ENCODE peak calls at places on chromosomes 7 and 10, in five cellular contexts. G, X, F, N and J are unnamed samples.
A peak's percentile ranks its signal among the peaks of the same experiment; 100 is the strongest.

GRCh38 chr10:60441515-60441914 is 51.8 kb upstream of the ANK3 start:
- DNase-seq in G (no peak), X (no peak), F (no peak), N (no peak), J (no peak)

GRCh38 chr7:25839084-25839769 is 312.8 kb upstream of the NFE2L3 start:
- DNase-seq in G (no peak), X (no peak), F (no peak), N (no peak), J (no peak)

GRCh38 chr7:82755705-82756551 is 312.4 kb upstream of the CACNA2D1 start:
- DNase-seq in G (no peak), X (no peak), F (peak; percentile 17), N (no peak), J (no peak)

GRCh38 chr7:109873296-109873695 is 1217.6 kb upstream of the LRRN3 start:
- DNase-seq in G (no peak), X (no peak), F (no peak), N (no peak), J (no peak)

GRCh38 chr10:72316748-72317435 is 37.8 kb downstream of the DNAJB12 start:
- DNase-seq in G (no peak), X (peak; percentile 94), F (no peak), N (peak; percentile 84), J (peak; percentile 90)

GRCh38 chr10:96637709-96638108 is 50.9 kb upstream of the TM9SF3 start:
- DNase-seq in G (no peak), X (no peak), F (no peak), N (no peak), J (no peak)

GRCh38 chr10:125257521-125258105 is 97.2 kb upstream of the CTBP2 start:
- DNase-seq in G (no peak), X (no peak), F (no peak), N (no peak), J (no peak)

GRCh38 chr10:21385996-21386620 is 139.4 kb downstream of the SKIDA1 start:
- DNase-seq in G (no peak), X (no peak), F (no peak), N (no peak), J (no peak)

GRCh38 chr10:14748471-14748870 is 26.2 kb downstream of the FAM107B start:
- DNase-seq in G (no peak), X (no peak), F (no peak), N (peak; percentile 27), J (no peak)

GRCh38 chr7:5088906-5089305 is 43.2 kb downstream of the RBAK start:
- DNase-seq in G (no peak), X (no peak), F (no peak), N (no peak), J (no peak)

GRCh38 chr7:20647908-20648776 is 32.7 kb downstream of the ABCB5 start:
- DNase-seq in G (no peak), X (no peak), F (peak; percentile 22), N (no peak), J (no peak)

GRCh38 chr10:44383749-44384600 is 922 bp downstream of the CXCL12 start:
- DNase-seq in G (peak; percentile 37), X (peak; percentile 76), F (peak; percentile 21), N (peak; percentile 50), J (peak; percentile 82)

GRCh38 chr10:130244928-130245495 is 108.8 kb downstream of the GLRX3 start:
- DNase-seq in G (no peak), X (no peak), F (no peak), N (no peak), J (no peak)

GRCh38 chr7:157596471-157596870 is 259.7 kb downstream of the DNAJB6 start:
- DNase-seq in G (peak; percentile 30), X (peak; percentile 44), F (no peak), N (no peak), J (peak; percentile 26)

GRCh38 chr10:47380341-47381215 is 3.5 kb downstream of the ZNF488 start:
- DNase-seq in G (no peak), X (peak; percentile 44), F (no peak), N (no peak), J (no peak)
- H3K4me1 ChIP-seq in G (peaks cover 4% of the 10 kb centered on the region), X (peaks cover 18% of the 10 kb centered on the region), F (peaks cover 18% of the 10 kb centered on the region), N (peaks cover 6% of the 10 kb centered on the region), J (no peaks in the 10 kb centered on the region)

DNA sequence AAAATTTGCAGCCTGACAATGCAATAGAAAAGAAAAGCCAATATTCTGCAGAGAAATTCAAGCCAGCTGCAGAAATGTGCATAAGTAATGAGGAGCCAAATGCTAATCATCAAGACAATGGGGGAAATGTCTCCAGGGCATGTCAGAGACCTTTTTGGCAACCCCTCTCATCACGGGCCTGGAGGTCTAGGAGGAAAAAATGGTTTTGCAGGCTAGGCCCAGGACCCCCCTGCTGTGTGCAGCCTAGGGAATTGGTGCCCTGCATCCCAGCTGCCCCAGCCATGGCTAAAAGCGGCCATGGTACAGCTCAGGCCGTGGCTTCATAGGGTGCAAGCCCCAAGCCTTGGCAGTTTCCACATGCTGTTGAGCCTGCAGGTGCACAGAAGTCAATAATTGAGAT is 72.5 kb upstream of the NME8 start:
- DNase-seq in G (no peak), X (no peak), F (no peak), N (no peak), J (no peak)
- H3K4me3 ChIP-seq in G (no peak overlapping the region), X (no peak overlapping the region), F (no peak overlapping the region), N (no peak overlapping the region), J (no peak overlapping the region)

DNA sequence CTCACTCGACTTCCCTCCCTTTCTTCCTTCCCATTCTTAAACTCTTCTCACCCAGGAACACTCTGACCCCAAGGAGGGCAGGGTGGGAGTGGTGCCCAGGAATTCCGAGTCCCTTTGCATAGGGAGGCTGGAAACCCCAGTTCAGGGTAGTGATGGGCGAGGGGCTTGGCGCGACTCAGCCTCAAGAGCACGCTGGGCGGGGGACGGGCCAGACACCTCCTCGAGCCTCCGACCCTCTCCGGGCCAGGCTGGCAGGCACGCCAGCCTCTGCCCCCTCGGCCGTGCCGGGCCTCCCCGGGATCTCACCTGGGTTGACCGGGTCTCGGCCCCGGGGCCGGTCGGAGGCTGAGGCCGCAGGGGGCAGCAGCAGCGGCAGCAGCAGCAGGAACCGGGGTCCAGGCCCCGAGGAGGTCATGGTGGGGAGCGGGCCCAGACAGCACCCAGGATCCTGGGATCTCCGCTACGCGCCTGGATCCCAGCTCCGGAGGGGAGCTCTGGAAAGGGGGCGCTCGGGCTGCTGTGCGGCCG is 457 bp downstream of the PLOD3 start:
- DNase-seq in G (no peak), X (peak; percentile 89), F (peak; percentile 16), N (no peak), J (no peak)
- TF ChIP-seq CTCF in G (no peak), X (no peak), F (no peak), N (no peak), J (no peak)

DNA sequence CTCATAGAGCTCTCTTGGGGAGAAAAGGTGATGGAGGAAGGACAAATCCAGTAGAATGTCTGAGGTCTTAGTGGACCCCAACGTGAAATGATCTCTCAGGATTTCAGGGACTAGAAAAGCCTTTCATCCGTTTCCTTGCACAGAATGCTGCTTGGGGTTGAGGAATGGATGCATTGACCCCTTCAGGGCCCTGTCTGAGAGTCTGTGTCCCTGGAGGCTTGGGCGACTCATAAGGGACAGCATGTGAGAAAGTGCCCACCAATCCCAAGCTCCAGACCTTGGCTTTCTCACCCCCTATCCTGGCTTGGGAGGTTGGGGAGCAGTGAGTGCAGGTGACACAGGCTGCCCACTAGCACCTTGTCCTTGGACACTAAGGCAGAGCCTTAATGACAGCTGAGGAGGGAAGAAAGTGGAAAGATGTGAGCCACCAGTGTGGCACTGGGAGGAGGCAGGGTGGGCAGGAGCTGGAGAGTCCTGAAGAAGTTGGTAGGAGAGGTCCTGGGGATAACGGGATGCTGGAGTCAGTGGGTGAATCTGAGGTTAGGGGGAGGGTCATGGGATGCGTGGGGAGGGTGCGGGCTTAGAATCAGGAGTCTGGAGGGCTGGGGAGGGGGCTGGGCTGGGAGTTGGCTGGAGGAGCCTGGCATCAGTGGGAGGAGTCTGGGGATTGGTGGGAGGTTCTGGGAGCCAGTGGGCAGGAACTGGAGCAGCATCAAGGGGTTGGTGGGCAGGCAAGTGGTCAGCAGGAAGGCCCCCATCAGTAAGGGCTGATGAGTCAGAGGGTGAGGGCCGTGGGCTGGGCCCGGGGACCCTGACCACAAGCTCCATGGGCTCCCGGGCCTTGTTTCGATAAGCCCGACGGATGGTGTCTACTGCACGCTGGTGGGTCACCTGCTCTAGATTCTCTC is 8.6 kb downstream of the LZTS2 start:
- DNase-seq in G (no peak), X (no peak), F (no peak), N (no peak), J (no peak)
- H3K4me1 ChIP-seq in G (peaks cover 2% of the 10 kb centered on the region), X (peaks cover 45% of the 10 kb centered on the region), F (peaks cover 33% of the 10 kb centered on the region), N (peaks cover 61% of the 10 kb centered on the region), J (peaks cover 10% of the 10 kb centered on the region)

GRCh38 chr10:68957654-68958053 is 1.7 kb downstream of the DDX21 start:
- DNase-seq in G (no peak), X (no peak), F (no peak), N (no peak), J (no peak)
- H3K4me3 ChIP-seq in G (peak overlapping the region; percentile 89), X (no peak overlapping the region), F (peak overlapping the region; percentile 74), N (no peak overlapping the region), J (no peak overlapping the region)

GRCh38 chr7:116836080-116836479 is 26.3 kb upstream of the CAPZA2 start:
- DNase-seq in G (no peak), X (no peak), F (no peak), N (no peak), J (no peak)
- TF ChIP-seq CTCF in G (no peak), X (no peak), F (no peak), N (no peak), J (no peak)

DNA sequence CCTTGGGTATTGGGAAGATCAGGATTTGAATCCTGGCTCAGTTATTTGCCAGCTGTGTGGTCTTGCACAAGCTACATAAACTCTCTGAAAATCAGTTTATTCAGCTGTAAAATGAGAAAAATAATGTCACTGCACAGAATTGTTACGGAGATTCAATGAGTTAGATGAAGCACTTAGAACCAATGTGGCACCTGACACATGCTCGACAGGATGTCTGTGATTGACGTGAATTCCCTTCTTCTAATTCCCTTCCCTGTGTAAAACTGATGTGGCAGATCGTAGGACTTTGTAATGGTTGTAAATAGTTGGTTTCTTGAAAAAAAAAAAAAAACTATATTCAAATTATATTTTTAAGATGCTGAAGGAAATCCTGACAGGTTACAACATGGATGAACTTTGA is 249.9 kb upstream of the MKLN1 start:
- DNase-seq in G (no peak), X (no peak), F (no peak), N (no peak), J (no peak)
- H3K4me1 ChIP-seq in G (peaks cover 12% of the 10 kb centered on the region), X (peaks cover 73% of the 10 kb centered on the region), F (peaks cover 25% of the 10 kb centered on the region), N (peaks cover 65% of the 10 kb centered on the region), J (peaks cover 2% of the 10 kb centered on the region)

GRCh38 chr7:10299384-10299783 is 674.3 kb upstream of the PHF14 start:
- DNase-seq in G (no peak), X (no peak), F (no peak), N (no peak), J (no peak)
- H3K4me3 ChIP-seq in G (no peak overlapping the region), X (no peak overlapping the region), F (no peak overlapping the region), N (no peak overlapping the region), J (no peak overlapping the region)

DNA sequence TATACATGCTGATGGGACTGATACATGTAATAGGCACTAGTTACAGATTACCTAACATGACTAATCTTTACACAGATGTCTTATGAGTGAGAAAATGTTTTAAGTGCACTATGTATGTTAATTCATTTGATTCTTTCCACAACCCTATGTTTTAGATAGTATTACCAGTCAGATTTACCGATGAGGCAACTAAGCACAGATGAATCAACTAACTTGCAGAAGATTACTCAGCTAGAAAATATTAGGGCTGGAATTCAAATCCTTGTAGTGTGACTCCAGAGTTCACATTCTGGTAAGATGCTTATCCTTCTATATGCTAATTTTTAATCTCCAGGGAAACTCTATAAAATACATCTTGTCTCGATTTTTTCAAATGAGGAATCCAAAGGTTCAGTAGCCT is 964.9 kb downstream of the REEP3 start:
- DNase-seq in G (no peak), X (no peak), F (no peak), N (no peak), J (no peak)
- TF ChIP-seq CTCF in G (no peak), X (no peak), F (no peak), N (no peak), J (no peak)